ENCODE peak calls at places on chromosomes 12 and 14, in eight cellular contexts. A, V, G, F, N, Q, H and K are unnamed samples.

GRCh38 chr12:89140580-89141236 is 211.6 kb downstream of the DUSP6 start:
- DNase-seq in H (no peak), V (no peak), N (no peak), G (no peak), A (no peak), Q (no peak), F (no peak), K (no peak)

GRCh38 chr12:16691624-16692023 is 85.7 kb upstream of the LMO3 start:
- DNase-seq in G (no peak), N (no peak), F (no peak), V (no peak), H (no peak), A (no peak), Q (no peak), K (no peak)

GRCh38 chr12:32298917-32299316 is 100.4 kb upstream of the FGD4 start:
- DNase-seq in H (no peak), N (no peak), G (no peak), Q (no peak), F (no peak), V (no peak), A (no peak), K (no peak)

GRCh38 chr14:69842671-69843407 is 36.4 kb upstream of the SMOC1 start:
- DNase-seq in N (no peak), V (no peak), F (no peak), Q (no peak), G (no peak), A (peak; percentile 99), H (peak; percentile 73), K (peak; percentile 98)

GRCh38 chr14:25042362-25043299 is 7.3 kb downstream of the STXBP6 start:
- DNase-seq in V (no peak), F (no peak), H (no peak), N (no peak), G (peak; percentile 51), Q (no peak), A (no peak), K (no peak)

GRCh38 chr14:68279777-68280233 is 460.2 kb downstream of the RAD51B start:
- DNase-seq in N (no peak), A (no peak), H (no peak), V (no peak), G (no peak), Q (no peak), F (no peak), K (no peak)

GRCh38 chr12:132611620-132612019 is 1.2 kb upstream of the LRCOL1 start:
- DNase-seq in V (no peak), N (no peak), Q (no peak), A (no peak), G (no peak), F (no peak), H (no peak), K (no peak)

GRCh38 chr12:51471465-51471864 is 46.8 kb downstream of the SLC4A8 start:
- DNase-seq in Q (no peak), N (no peak), F (no peak), G (no peak), A (no peak), H (no peak), V (no peak), K (no peak)

GRCh38 chr12:110270125-110270962 is 10.7 kb upstream of the ATP2A2 start:
- DNase-seq in G (peak; percentile 57), N (no peak), H (peak; percentile 44), Q (no peak), V (no peak), F (no peak), A (peak; percentile 95), K (no peak)

GRCh38 chr12:132141976-132142678 is 2.0 kb downstream of the DDX51 start:
- DNase-seq in A (no peak), V (no peak), Q (no peak), N (no peak), H (no peak), G (no peak), F (no peak), K (no peak)

GRCh38 chr12:43111608-43112007 is 440.4 kb downstream of the ADAMTS20 start:
- DNase-seq in H (no peak), N (no peak), Q (no peak), A (no peak), G (no peak), F (no peak), V (no peak), K (no peak)

GRCh38 chr12:57130941-57131340 is 2.7 kb downstream of the LRP1 start:
- DNase-seq in Q (no peak), A (no peak), H (no peak), F (no peak), N (no peak), G (no peak), V (no peak), K (no peak)

GRCh38 chr14:102295301-102295700 is 9.7 kb downstream of the MOK start:
- DNase-seq in H (no peak), V (no peak), F (no peak), Q (no peak), A (no peak), G (peak; percentile 32), N (no peak), K (no peak)

GRCh38 chr12:16605666-16606116 is 271 bp downstream of the LMO3 start:
- DNase-seq in F (no peak), G (no peak), H (peak; percentile 31), N (no peak), V (no peak), A (peak; percentile 91), Q (no peak), K (peak; percentile 90)

GRCh38 chr12:92945659-92946220 is 16.6 kb upstream of the EEA1 start:
- DNase-seq in F (no peak), G (no peak), V (no peak), N (no peak), Q (no peak), H (no peak), A (no peak), K (no peak)

GRCh38 chr12:47312794-47313426 is 233.2 kb upstream of the AMIGO2 start:
- DNase-seq in H (no peak), Q (no peak), N (no peak), V (no peak), F (no peak), A (no peak), G (no peak), K (no peak)

GRCh38 chr14:103834956-103835355 is 12.4 kb downstream of the PPP1R13B start:
- DNase-seq in F (no peak), A (no peak), Q (no peak), N (no peak), G (no peak), H (no peak), V (no peak), K (no peak)

GRCh38 chr12:121181181-121181580 is 28.7 kb upstream of the P2RX4 start:
- DNase-seq in H (no peak), N (no peak), G (peak; percentile 54), A (no peak), Q (peak; percentile 80), F (no peak), V (no peak), K (no peak)

GRCh38 chr12:69843653-69844052 is 18.6 kb downstream of the MYRFL start:
- DNase-seq in V (no peak), H (no peak), A (no peak), F (no peak), N (no peak), Q (peak; percentile 32), G (no peak), K (no peak)

GRCh38 chr14:101114726-101115481 is 211.4 kb upstream of the RTL1 start:
- DNase-seq in G (no peak), A (no peak), Q (no peak), H (no peak), V (no peak), N (no peak), F (no peak), K (no peak)

GRCh38 chr12:40892528-40892927 is 200.3 kb downstream of the CNTN1 start:
- DNase-seq in A (no peak), V (no peak), Q (no peak), F (no peak), H (no peak), G (no peak), N (no peak), K (no peak)

GRCh38 chr14:74945261-74945851 is 10.0 kb downstream of the PGF start:
- DNase-seq in F (no peak), H (no peak), G (peak; percentile 43), A (peak; percentile 10), Q (no peak), N (no peak), V (no peak), K (no peak)

GRCh38 chr12:109879332-109880048 is 851 bp downstream of the GLTP start:
- DNase-seq in H (no peak), G (peak; percentile 36), F (peak; percentile 23), V (peak; percentile 3), Q (no peak), A (no peak), N (no peak), K (no peak)

GRCh38 chr12:49750027-49750977 is 8.9 kb downstream of the TMBIM6 start:
- DNase-seq in A (no peak), Q (no peak), F (no peak), H (peak; percentile 80), N (no peak), G (peak; percentile 70), V (peak; percentile 20), K (no peak)

GRCh38 chr12:10362828-10363664 is 26.8 kb downstream of the KLRK1 start:
- DNase-seq in H (no peak), V (no peak), N (no peak), A (no peak), G (no peak), F (no peak), Q (no peak), K (no peak)

GRCh38 chr12:48973531-48973930 is 2.0 kb upstream of the WNT10B start:
- DNase-seq in G (peak; percentile 48), F (no peak), N (no peak), V (no peak), H (no peak), A (no peak), Q (no peak), K (no peak)

GRCh38 chr14:90439874-90440442 is 43.1 kb downstream of the CALM1 start:
- DNase-seq in H (no peak), V (no peak), A (no peak), N (no peak), G (peak; percentile 17), F (peak; percentile 16), Q (no peak), K (no peak)

GRCh38 chr12:42794811-42795210 is 205.3 kb upstream of the PRICKLE1 start:
- DNase-seq in A (no peak), V (no peak), H (no peak), F (no peak), G (peak; percentile 75), N (no peak), Q (no peak), K (no peak)

GRCh38 chr14:36514278-36515104 is 5.5 kb downstream of the NKX2-1 start:
- DNase-seq in Q (no peak), F (no peak), N (no peak), H (no peak), V (no peak), A (no peak), G (no peak), K (no peak)

GRCh38 chr12:77943466-77943865 is 112.8 kb downstream of the NAV3 start:
- DNase-seq in N (no peak), V (no peak), H (no peak), A (no peak), Q (no peak), G (peak; percentile 78), F (no peak), K (no peak)

GRCh38 chr12:92059976-92060375 is 85.7 kb downstream of the BTG1 start:
- DNase-seq in F (no peak), G (peak; percentile 81), N (no peak), H (no peak), V (no peak), A (no peak), Q (no peak), K (no peak)

GRCh38 chr12:95788637-95789036 is 1.9 kb downstream of the NTN4 start:
- DNase-seq in Q (no peak), V (no peak), H (no peak), F (no peak), A (no peak), G (peak; percentile 72), N (no peak), K (no peak)

GRCh38 chr12:121600702-121601336 is 20.0 kb upstream of the KDM2B start:
- DNase-seq in H (no peak), G (no peak), Q (no peak), A (no peak), N (no peak), V (no peak), F (no peak), K (no peak)

GRCh38 chr12:95201056-95201670 is 16.1 kb downstream of the FGD6 start:
- DNase-seq in H (no peak), Q (no peak), G (peak; percentile 60), A (no peak), F (no peak), N (no peak), V (no peak), K (no peak)